ENCODE peak calls at places on chromosomes 7 and 10, in nine cellular contexts. P, T, H, R, D, W, C, M and Q are unnamed samples.

GRCh38 chr7:43164757-43165156 is 52.3 kb downstream of the HECW1 start:
- DNase-seq in P (peak; percentile 39), T (peak; percentile 10), H (no peak), R (no peak), D (no peak), W (peak; percentile 87), C (peak; percentile 83), M (no peak), Q (peak; percentile 92)

GRCh38 chr7:21923663-21924062 is 22.0 kb downstream of the CDCA7L start:
- DNase-seq in P (no peak), T (peak; percentile 87), H (no peak), R (no peak), D (no peak), W (no peak), C (peak; percentile 54), M (no peak), Q (no peak)

GRCh38 chr7:134046594-134047128 is 80.5 kb upstream of the LRGUK start:
- DNase-seq in P (no peak), T (no peak), H (no peak), R (no peak), D (no peak), W (no peak), C (no peak), M (no peak), Q (no peak)

GRCh38 chr7:50690541-50691011 is 92.1 kb downstream of the GRB10 start:
- DNase-seq in P (no peak), T (no peak), H (no peak), R (no peak), D (no peak), W (no peak), C (peak; percentile 43), M (no peak), Q (no peak)

GRCh38 chr10:84329094-84329611 is 764 bp downstream of the CCSER2 start:
- DNase-seq in P (no peak), T (peak; percentile 62), H (no peak), R (peak; percentile 24), D (no peak), W (no peak), C (peak; percentile 56), M (no peak), Q (no peak)

GRCh38 chr10:114311023-114311422 is 72.0 kb downstream of the VWA2 start:
- DNase-seq in P (no peak), T (no peak), H (no peak), R (no peak), D (no peak), W (no peak), C (no peak), M (no peak), Q (no peak)

GRCh38 chr10:15494850-15495249 is 123.8 kb upstream of the FAM171A1 start:
- DNase-seq in P (no peak), T (no peak), H (no peak), R (no peak), D (no peak), W (no peak), C (no peak), M (no peak), Q (no peak)

GRCh38 chr10:29958440-29958839 is 100.9 kb downstream of the JCAD start:
- DNase-seq in P (no peak), T (no peak), H (no peak), R (no peak), D (no peak), W (no peak), C (no peak), M (peak; percentile 53), Q (no peak)

GRCh38 chr7:102119213-102119651 is 167.4 kb upstream of the SH2B2 start:
- DNase-seq in P (no peak), T (no peak), H (no peak), R (no peak), D (no peak), W (no peak), C (peak; percentile 70), M (no peak), Q (no peak)

GRCh38 chr10:25758041-25758457 is 176.0 kb upstream of the MYO3A start:
- DNase-seq in P (peak; percentile 26), T (no peak), H (no peak), R (peak; percentile 46), D (no peak), W (no peak), C (peak; percentile 67), M (no peak), Q (peak; percentile 24)

GRCh38 chr7:39353615-39354376 is 212.4 kb upstream of the YAE1 start:
- DNase-seq in P (no peak), T (peak; percentile 37), H (peak; percentile 62), R (peak; percentile 42), D (no peak), W (no peak), C (peak; percentile 63), M (no peak), Q (peak; percentile 81)

GRCh38 chr7:68619476-68619875 is 978.8 kb upstream of the AUTS2 start:
- DNase-seq in P (no peak), T (no peak), H (no peak), R (no peak), D (no peak), W (no peak), C (no peak), M (no peak), Q (no peak)

GRCh38 chr10:73887038-73888015 is 13.0 kb upstream of the CAMK2G start:
- DNase-seq in P (peak; percentile 88), T (peak; percentile 64), H (peak; percentile 73), R (peak; percentile 30), D (no peak), W (peak; percentile 83), C (peak; percentile 95), M (peak; percentile 93), Q (peak; percentile 88)

GRCh38 chr7:142389544-142389943 is 131.7 kb upstream of the PRSS58 start:
- DNase-seq in P (no peak), T (no peak), H (no peak), R (no peak), D (no peak), W (no peak), C (no peak), M (no peak), Q (no peak)

GRCh38 chr7:154672659-154673415 is 330.1 kb downstream of the PAXIP1 start:
- DNase-seq in P (no peak), T (no peak), H (no peak), R (no peak), D (no peak), W (no peak), C (no peak), M (no peak), Q (no peak)

GRCh38 chr7:117588352-117588794 is 108.5 kb downstream of the CFTR start:
- DNase-seq in P (no peak), T (peak; percentile 83), H (no peak), R (no peak), D (no peak), W (peak; percentile 46), C (peak; percentile 59), M (peak; percentile 41), Q (peak; percentile 6)

GRCh38 chr10:92571649-92572048 is 2.2 kb downstream of the IDE start:
- DNase-seq in P (no peak), T (no peak), H (no peak), R (no peak), D (no peak), W (no peak), C (peak; percentile 63), M (no peak), Q (no peak)

GRCh38 chr7:149725916-149726315 is 47.5 kb downstream of the ZNF467 start:
- DNase-seq in P (no peak), T (no peak), H (no peak), R (no peak), D (no peak), W (no peak), C (no peak), M (peak; percentile 12), Q (no peak)

GRCh38 chr10:104267721-104268690 is 978 bp upstream of the GSTO2 start:
- DNase-seq in P (no peak), T (no peak), H (no peak), R (no peak), D (no peak), W (no peak), C (peak; percentile 20), M (no peak), Q (no peak)

GRCh38 chr7:146002431-146003078 is 114.0 kb upstream of the CNTNAP2 start:
- DNase-seq in P (no peak), T (no peak), H (no peak), R (no peak), D (no peak), W (no peak), C (no peak), M (no peak), Q (no peak)

DNA sequence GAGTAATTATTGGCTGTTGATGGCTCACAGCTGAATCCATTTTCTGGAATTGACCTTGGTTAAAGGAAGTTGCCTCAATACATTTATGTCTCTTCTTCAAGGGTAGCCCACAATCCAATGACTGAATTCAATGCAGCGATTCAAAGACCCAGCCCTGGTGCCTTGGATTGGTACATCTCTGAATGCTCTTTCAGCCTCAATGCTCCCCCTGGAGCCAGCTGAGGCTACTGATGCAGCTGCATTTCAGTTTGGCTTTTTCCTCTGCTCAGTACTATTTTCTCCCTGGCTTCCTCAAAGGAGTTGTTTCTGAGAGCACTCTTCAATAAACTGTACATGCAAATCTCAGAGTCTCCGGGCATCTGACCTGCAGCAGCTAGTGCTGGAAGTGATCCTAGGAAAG is 633 bp upstream of the EBLN1 start:
- DNase-seq in P (peak; percentile 2), T (no peak), H (no peak), R (no peak), D (no peak), W (no peak), C (no peak), M (no peak), Q (no peak)
- TF ChIP-seq CTCF in P (peak; percentile 43), T (no peak), H (no peak), R (no peak), D (no peak), W (no peak), C (no peak), M (no peak), Q (no peak)

GRCh38 chr7:44348300-44348699 is 22.9 kb upstream of the CAMK2B start:
- DNase-seq in P (peak; percentile 24), T (peak; percentile 67), H (no peak), R (peak; percentile 28), D (no peak), W (peak; percentile 4), C (peak; percentile 44), M (no peak), Q (no peak)
- TF ChIP-seq CTCF in P (peak; percentile 51), T (peak; percentile 82), H (no peak), R (no peak), D (no peak), W (peak; percentile 58), C (peak; percentile 71), M (peak; percentile 58), Q (peak; percentile 57)

DNA sequence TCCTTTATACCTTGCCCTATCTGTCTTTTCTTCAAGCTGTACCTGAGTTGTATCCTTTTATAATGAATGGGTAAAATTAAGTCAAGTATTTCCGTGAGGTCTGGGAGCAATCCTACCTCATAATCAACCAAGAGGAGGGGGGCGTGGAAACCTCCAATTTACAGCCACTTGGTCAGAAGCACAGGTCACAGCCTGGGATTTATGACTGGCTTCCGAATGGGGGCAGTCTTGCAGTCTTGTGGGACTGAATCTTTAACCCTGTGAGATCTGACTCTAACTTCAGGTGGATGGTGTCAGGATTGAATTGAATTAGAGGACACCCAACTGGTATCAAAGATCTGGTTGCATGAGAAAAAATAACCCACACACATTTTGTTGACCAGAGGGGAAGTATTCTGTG is 23.5 kb upstream of the KCNMA1 start:
- DNase-seq in P (no peak), T (no peak), H (no peak), R (no peak), D (no peak), W (no peak), C (no peak), M (no peak), Q (no peak)
- TF ChIP-seq CTCF in P (no peak), T (no peak), H (no peak), R (no peak), D (no peak), W (no peak), C (no peak), M (no peak), Q (no peak)

GRCh38 chr10:99913831-99914235 is 95.9 kb downstream of the DNMBP start:
- DNase-seq in P (no peak), T (peak; percentile 44), H (peak; percentile 63), R (peak; percentile 54), D (no peak), W (no peak), C (no peak), M (no peak), Q (peak; percentile 42)
- TF ChIP-seq CTCF in P (no peak), T (peak; percentile 18), H (peak; percentile 17), R (no peak), D (no peak), W (no peak), C (no peak), M (no peak), Q (peak; percentile 40)